ENCODE peak calls at places on chromosomes 3 and 15, in five cellular contexts. One of them, this sample, is unnamed.

GRCh38 chr3:15007681-15008141 is 57.4 kb downstream of the MRPS25 start:
- DNase-seq in AG10803: peak; percentile 83
- DNase-seq in astrocyte: peak; percentile 91
- DNase-seq in mammary epithelial cell: peak; percentile 9
- DNase-seq in right lobe of liver: no peak
- DNase-seq in this sample: peak; percentile 76

GRCh38 chr15:39581501-39582285 is 814 bp downstream of the THBS1 start:
- DNase-seq in AG10803: peak; percentile 78
- DNase-seq in astrocyte: no peak
- DNase-seq in mammary epithelial cell: peak; percentile 80
- DNase-seq in right lobe of liver: peak; percentile 80
- DNase-seq in this sample: no peak

GRCh38 chr3:136193273-136194043 is 2.7 kb downstream of the MSL2 start:
- DNase-seq in AG10803: no peak
- DNase-seq in astrocyte: no peak
- DNase-seq in mammary epithelial cell: peak; percentile 35
- DNase-seq in right lobe of liver: no peak
- DNase-seq in this sample: no peak

GRCh38 chr3:79154861-79155260 is 612.9 kb downstream of the ROBO1 start:
- DNase-seq in AG10803: no peak
- DNase-seq in astrocyte: no peak
- DNase-seq in mammary epithelial cell: no peak
- DNase-seq in right lobe of liver: no peak
- DNase-seq in this sample: no peak

GRCh38 chr3:157669403-157669802 is 166.2 kb upstream of the VEPH1 start:
- DNase-seq in AG10803: peak; percentile 48
- DNase-seq in astrocyte: no peak
- DNase-seq in mammary epithelial cell: no peak
- DNase-seq in right lobe of liver: no peak
- DNase-seq in this sample: no peak

GRCh38 chr3:14166877-14167605 is 11.4 kb downstream of the XPC start:
- DNase-seq in AG10803: no peak
- DNase-seq in astrocyte: no peak
- DNase-seq in mammary epithelial cell: peak; percentile 37
- DNase-seq in right lobe of liver: no peak
- DNase-seq in this sample: no peak

GRCh38 chr15:49863431-49864205 is 242.8 kb downstream of the DTWD1 start:
- DNase-seq in AG10803: peak; percentile 98
- DNase-seq in astrocyte: peak; percentile 89
- DNase-seq in mammary epithelial cell: peak; percentile 84
- DNase-seq in right lobe of liver: no peak
- DNase-seq in this sample: no peak

GRCh38 chr3:38479431-38480092 is 16.6 kb upstream of the EXOG start:
- DNase-seq in AG10803: peak; percentile 65
- DNase-seq in astrocyte: no peak
- DNase-seq in mammary epithelial cell: peak; percentile 39
- DNase-seq in right lobe of liver: peak; percentile 65
- DNase-seq in this sample: peak; percentile 85

GRCh38 chr3:66762888-66763287 is 235.2 kb upstream of the KBTBD8 start:
- DNase-seq in AG10803: no peak
- DNase-seq in astrocyte: no peak
- DNase-seq in mammary epithelial cell: no peak
- DNase-seq in right lobe of liver: no peak
- DNase-seq in this sample: no peak

GRCh38 chr3:52240059-52240885 is 1.3 kb upstream of the TWF2 start:
- DNase-seq in AG10803: peak; percentile 97
- DNase-seq in astrocyte: peak; percentile 93
- DNase-seq in mammary epithelial cell: peak; percentile 79
- DNase-seq in right lobe of liver: peak; percentile 43
- DNase-seq in this sample: no peak

GRCh38 chr3:134445631-134446030 is 40.2 kb downstream of the ANAPC13 start:
- DNase-seq in AG10803: peak; percentile 81
- DNase-seq in astrocyte: peak; percentile 36
- DNase-seq in mammary epithelial cell: peak; percentile 39
- DNase-seq in right lobe of liver: no peak
- DNase-seq in this sample: no peak

GRCh38 chr3:23665741-23666140 is 140.0 kb upstream of the UBE2E1 start:
- DNase-seq in AG10803: no peak
- DNase-seq in astrocyte: no peak
- DNase-seq in mammary epithelial cell: peak; percentile 30
- DNase-seq in right lobe of liver: no peak
- DNase-seq in this sample: no peak

GRCh38 chr3:186454881-186455703 is 89.1 kb downstream of the CRYGS start:
- DNase-seq in AG10803: no peak
- DNase-seq in astrocyte: no peak
- DNase-seq in mammary epithelial cell: peak; percentile 20
- DNase-seq in right lobe of liver: no peak
- DNase-seq in this sample: no peak

GRCh38 chr3:31184257-31185003 is 290.0 kb upstream of the GADL1 start:
- DNase-seq in AG10803: no peak
- DNase-seq in astrocyte: peak; percentile 47
- DNase-seq in mammary epithelial cell: no peak
- DNase-seq in right lobe of liver: no peak
- DNase-seq in this sample: no peak

GRCh38 chr3:46460051-46460450 is 4.7 kb downstream of the LTF start:
- DNase-seq in AG10803: no peak
- DNase-seq in astrocyte: no peak
- DNase-seq in mammary epithelial cell: peak; percentile 12
- DNase-seq in right lobe of liver: no peak
- DNase-seq in this sample: peak; percentile 17

GRCh38 chr3:62252614-62253147 is 120.7 kb downstream of the FEZF2 start:
- DNase-seq in AG10803: no peak
- DNase-seq in astrocyte: peak; percentile 39
- DNase-seq in mammary epithelial cell: no peak
- DNase-seq in right lobe of liver: no peak
- DNase-seq in this sample: no peak

GRCh38 chr15:91338763-91339162 is 238.7 kb downstream of the SV2B start:
- DNase-seq in AG10803: peak; percentile 14
- DNase-seq in astrocyte: peak; percentile 32
- DNase-seq in mammary epithelial cell: peak; percentile 37
- DNase-seq in right lobe of liver: no peak
- DNase-seq in this sample: no peak

GRCh38 chr3:129688310-129688895 is 81.9 kb upstream of the PLXND1 start:
- DNase-seq in AG10803: peak; percentile 72
- DNase-seq in astrocyte: peak; percentile 55
- DNase-seq in mammary epithelial cell: no peak
- DNase-seq in right lobe of liver: peak; percentile 90
- DNase-seq in this sample: no peak

GRCh38 chr3:23202203-23202920 is 765 bp upstream of the UBE2E2 start:
- DNase-seq in AG10803: peak; percentile 32
- DNase-seq in astrocyte: peak; percentile 15
- DNase-seq in mammary epithelial cell: peak; percentile 27
- DNase-seq in right lobe of liver: no peak
- DNase-seq in this sample: no peak

GRCh38 chr3:6807967-6808588 is 52.8 kb upstream of the GRM7 start:
- DNase-seq in AG10803: no peak
- DNase-seq in astrocyte: peak; percentile 94
- DNase-seq in mammary epithelial cell: peak; percentile 94
- DNase-seq in right lobe of liver: no peak
- DNase-seq in this sample: no peak

GRCh38 chr3:16370872-16371740 is 106.1 kb downstream of the OXNAD1 start:
- DNase-seq in AG10803: no peak
- DNase-seq in astrocyte: peak; percentile 84
- DNase-seq in mammary epithelial cell: no peak
- DNase-seq in right lobe of liver: no peak
- DNase-seq in this sample: no peak

GRCh38 chr15:48352474-48353072 is 21.3 kb downstream of the DUT start:
- DNase-seq in AG10803: peak; percentile 66
- DNase-seq in astrocyte: peak; percentile 47
- DNase-seq in mammary epithelial cell: peak; percentile 47
- DNase-seq in right lobe of liver: peak; percentile 29
- DNase-seq in this sample: no peak

GRCh38 chr3:128559486-128560225 is 66.7 kb upstream of the GATA2 start:
- DNase-seq in AG10803: no peak
- DNase-seq in astrocyte: no peak
- DNase-seq in mammary epithelial cell: no peak
- DNase-seq in right lobe of liver: no peak
- DNase-seq in this sample: no peak

GRCh38 chr3:190558796-190559195 is 44.9 kb downstream of the IL1RAP start:
- DNase-seq in AG10803: no peak
- DNase-seq in astrocyte: no peak
- DNase-seq in mammary epithelial cell: no peak
- DNase-seq in right lobe of liver: no peak
- DNase-seq in this sample: no peak

GRCh38 chr3:160169139-160169830 is 55.9 kb upstream of the C3orf80 start:
- DNase-seq in AG10803: peak; percentile 92
- DNase-seq in astrocyte: peak; percentile 98
- DNase-seq in mammary epithelial cell: peak; percentile 85
- DNase-seq in right lobe of liver: no peak
- DNase-seq in this sample: no peak

GRCh38 chr15:22831473-22831872 is 7.0 kb upstream of the NIPA2 start:
- DNase-seq in AG10803: no peak
- DNase-seq in astrocyte: no peak
- DNase-seq in mammary epithelial cell: no peak
- DNase-seq in right lobe of liver: no peak
- DNase-seq in this sample: no peak

GRCh38 chr3:73719877-73720276 is 95.1 kb upstream of the PDZRN3 start:
- DNase-seq in AG10803: peak; percentile 44
- DNase-seq in astrocyte: peak; percentile 20
- DNase-seq in mammary epithelial cell: no peak
- DNase-seq in right lobe of liver: no peak
- DNase-seq in this sample: no peak

GRCh38 chr3:4228295-4228694 is 74.9 kb upstream of the SETMAR start:
- DNase-seq in AG10803: no peak
- DNase-seq in astrocyte: no peak
- DNase-seq in mammary epithelial cell: no peak
- DNase-seq in right lobe of liver: no peak
- DNase-seq in this sample: no peak

GRCh38 chr3:73502609-73503560 is 121.9 kb downstream of the PDZRN3 start:
- DNase-seq in AG10803: peak; percentile 92
- DNase-seq in astrocyte: peak; percentile 92
- DNase-seq in mammary epithelial cell: peak; percentile 41
- DNase-seq in right lobe of liver: peak; percentile 52
- DNase-seq in this sample: no peak

GRCh38 chr15:101650145-101650544 is 2.0 kb downstream of the TM2D3 start:
- DNase-seq in AG10803: no peak
- DNase-seq in astrocyte: no peak
- DNase-seq in mammary epithelial cell: no peak
- DNase-seq in right lobe of liver: no peak
- DNase-seq in this sample: no peak

GRCh38 chr3:100941046-100941445 is 52.2 kb downstream of the ABI3BP start:
- DNase-seq in AG10803: no peak
- DNase-seq in astrocyte: no peak
- DNase-seq in mammary epithelial cell: peak; percentile 56
- DNase-seq in right lobe of liver: no peak
- DNase-seq in this sample: no peak

GRCh38 chr3:167864559-167864887 is 129.0 kb downstream of the SERPINI1 start:
- DNase-seq in AG10803: no peak
- DNase-seq in astrocyte: no peak
- DNase-seq in mammary epithelial cell: no peak
- DNase-seq in right lobe of liver: no peak
- DNase-seq in this sample: no peak

GRCh38 chr15:43903864-43904290 is 77.1 kb downstream of the WDR76 start:
- DNase-seq in AG10803: peak; percentile 49
- DNase-seq in astrocyte: peak; percentile 22
- DNase-seq in mammary epithelial cell: peak; percentile 36
- DNase-seq in right lobe of liver: no peak
- DNase-seq in this sample: peak; percentile 86

DNA sequence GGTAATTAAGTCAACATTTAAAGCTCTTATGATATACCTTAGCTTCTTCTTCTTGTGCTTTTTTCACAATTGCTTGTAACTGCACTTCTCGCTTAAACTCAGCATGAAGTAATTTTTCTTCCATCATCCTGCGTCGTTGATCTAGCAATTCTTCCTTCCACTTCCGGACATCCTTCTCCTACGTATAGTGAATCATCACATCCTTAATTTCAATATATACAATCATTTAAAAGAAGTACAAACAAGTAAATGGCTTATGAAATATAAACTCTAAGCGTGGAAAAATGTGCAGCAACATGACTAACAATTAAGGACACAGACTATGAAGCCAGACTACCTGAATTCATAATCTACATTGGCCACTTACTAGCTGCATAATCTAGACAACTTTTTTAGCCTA is 151.4 kb downstream of the SCAPER start:
- DNase-seq in AG10803: no peak
- DNase-seq in astrocyte: no peak
- DNase-seq in mammary epithelial cell: no peak
- DNase-seq in right lobe of liver: no peak
- DNase-seq in this sample: no peak
- TF ChIP-seq CTCF in AG10803: no peak
- TF ChIP-seq CTCF in astrocyte: no peak
- TF ChIP-seq CTCF in mammary epithelial cell: no peak
- TF ChIP-seq CTCF in right lobe of liver: no peak
- TF ChIP-seq CTCF in this sample: no peak

DNA sequence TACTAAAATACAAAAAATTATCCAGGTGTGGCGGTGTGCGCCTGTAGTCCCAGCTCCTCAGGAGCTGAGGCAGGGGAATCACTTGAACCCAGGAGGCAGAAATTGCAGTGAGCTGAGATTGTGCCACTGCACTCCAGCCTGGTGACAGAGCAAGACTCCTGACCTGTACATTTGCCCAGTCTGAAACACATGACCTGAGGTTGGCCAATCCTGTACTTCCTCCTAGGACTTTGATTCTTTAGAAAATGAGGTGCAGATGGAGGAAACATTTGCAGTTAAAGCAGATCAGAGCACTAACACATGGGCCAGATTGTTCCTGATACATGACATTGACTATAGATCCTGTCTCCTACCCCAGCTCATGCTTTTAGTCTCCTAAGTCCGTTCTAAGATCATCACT is 28.9 kb upstream of the LPP start:
- DNase-seq in AG10803: no peak
- DNase-seq in astrocyte: no peak
- DNase-seq in mammary epithelial cell: no peak
- DNase-seq in right lobe of liver: no peak
- DNase-seq in this sample: no peak
- TF ChIP-seq CTCF in AG10803: no peak
- TF ChIP-seq CTCF in astrocyte: no peak
- TF ChIP-seq CTCF in mammary epithelial cell: no peak
- TF ChIP-seq CTCF in right lobe of liver: no peak
- TF ChIP-seq CTCF in this sample: no peak

GRCh38 chr15:73866881-73867410 is 6.4 kb upstream of the TBC1D21 start:
- DNase-seq in AG10803: no peak
- DNase-seq in astrocyte: no peak
- DNase-seq in mammary epithelial cell: no peak
- DNase-seq in right lobe of liver: no peak
- DNase-seq in this sample: no peak
- TF ChIP-seq CTCF in AG10803: no peak
- TF ChIP-seq CTCF in astrocyte: no peak
- TF ChIP-seq CTCF in mammary epithelial cell: no peak
- TF ChIP-seq CTCF in right lobe of liver: no peak
- TF ChIP-seq CTCF in this sample: no peak

GRCh38 chr3:123769360-123769743 is 114.8 kb downstream of the MYLK start:
- DNase-seq in AG10803: no peak
- DNase-seq in astrocyte: no peak
- DNase-seq in mammary epithelial cell: no peak
- DNase-seq in right lobe of liver: no peak
- DNase-seq in this sample: peak; percentile 32

GRCh38 chr3:123776383-123776782 is 107.7 kb downstream of the MYLK start:
- DNase-seq in AG10803: no peak
- DNase-seq in astrocyte: no peak
- DNase-seq in mammary epithelial cell: no peak
- DNase-seq in right lobe of liver: no peak
- DNase-seq in this sample: no peak

GRCh38 chr3:123774474-123774873 is 109.7 kb downstream of the MYLK start:
- DNase-seq in AG10803: no peak
- DNase-seq in astrocyte: no peak
- DNase-seq in mammary epithelial cell: no peak
- DNase-seq in right lobe of liver: no peak
- DNase-seq in this sample: no peak

GRCh38 chr3:123778525-123778924 is 105.6 kb downstream of the MYLK start:
- DNase-seq in AG10803: no peak
- DNase-seq in astrocyte: no peak
- DNase-seq in mammary epithelial cell: no peak
- DNase-seq in right lobe of liver: no peak
- DNase-seq in this sample: no peak

GRCh38 chr3:123773681-123774431 is 110.3 kb downstream of the MYLK start:
- DNase-seq in AG10803: peak; percentile 98
- DNase-seq in astrocyte: peak; percentile 76
- DNase-seq in mammary epithelial cell: no peak
- DNase-seq in right lobe of liver: no peak
- DNase-seq in this sample: peak; percentile 83
- TF ChIP-seq CTCF in AG10803: peak; percentile 42
- TF ChIP-seq CTCF in astrocyte: no peak
- TF ChIP-seq CTCF in mammary epithelial cell: no peak
- TF ChIP-seq CTCF in right lobe of liver: no peak
- TF ChIP-seq CTCF in this sample: no peak